ENCODE peak calls at places on chromosome 22, in six cellular contexts. W is IMR-90, H is GM23248, D is mesendoderm, L is HCT116, G is mammary epithelial cell. E is an unnamed sample.

GRCh38 chr22:28922540-28923244 is 39.3 kb downstream of the ZNRF3 start:
- DNase-seq in D (no peak), H (no peak), W (no peak), L (no peak), G (no peak), E (no peak)

GRCh38 chr22:23219787-23220484 is 39.6 kb downstream of the BCR start:
- DNase-seq in W (peak; percentile 61), H (peak; percentile 73), L (no peak), G (peak; percentile 52), D (peak; percentile 79), E (no peak)

GRCh38 chr22:17434856-17435255 is 65.6 kb downstream of the CECR2 start:
- DNase-seq in W (no peak), H (no peak), G (peak; percentile 21), L (no peak), D (no peak), E (no peak)

GRCh38 chr22:37848587-37849088 is 581 bp upstream of the EIF3L start:
- DNase-seq in G (peak; percentile 20), H (peak; percentile 76), L (peak; percentile 31), W (peak; percentile 16), D (peak; percentile 47), E (no peak)

GRCh38 chr22:26325641-26326040 is 103.4 kb upstream of the ASPHD2 start:
- DNase-seq in D (no peak), L (no peak), W (no peak), H (peak; percentile 62), G (no peak), E (no peak)

GRCh38 chr22:46852771-46853170 is 90.3 kb downstream of the TBC1D22A start:
- DNase-seq in L (no peak), W (no peak), G (no peak), D (no peak), H (no peak), E (no peak)

GRCh38 chr22:28442951-28443876 is 236.4 kb downstream of the TTC28 start:
- DNase-seq in L (no peak), D (peak; percentile 91), G (peak; percentile 44), H (peak; percentile 86), W (peak; percentile 76), E (no peak)

GRCh38 chr22:48630848-48631247 is 1196.8 kb downstream of the BRD1 start:
- DNase-seq in W (no peak), L (no peak), G (no peak), D (no peak), H (no peak), E (no peak)

DNA sequence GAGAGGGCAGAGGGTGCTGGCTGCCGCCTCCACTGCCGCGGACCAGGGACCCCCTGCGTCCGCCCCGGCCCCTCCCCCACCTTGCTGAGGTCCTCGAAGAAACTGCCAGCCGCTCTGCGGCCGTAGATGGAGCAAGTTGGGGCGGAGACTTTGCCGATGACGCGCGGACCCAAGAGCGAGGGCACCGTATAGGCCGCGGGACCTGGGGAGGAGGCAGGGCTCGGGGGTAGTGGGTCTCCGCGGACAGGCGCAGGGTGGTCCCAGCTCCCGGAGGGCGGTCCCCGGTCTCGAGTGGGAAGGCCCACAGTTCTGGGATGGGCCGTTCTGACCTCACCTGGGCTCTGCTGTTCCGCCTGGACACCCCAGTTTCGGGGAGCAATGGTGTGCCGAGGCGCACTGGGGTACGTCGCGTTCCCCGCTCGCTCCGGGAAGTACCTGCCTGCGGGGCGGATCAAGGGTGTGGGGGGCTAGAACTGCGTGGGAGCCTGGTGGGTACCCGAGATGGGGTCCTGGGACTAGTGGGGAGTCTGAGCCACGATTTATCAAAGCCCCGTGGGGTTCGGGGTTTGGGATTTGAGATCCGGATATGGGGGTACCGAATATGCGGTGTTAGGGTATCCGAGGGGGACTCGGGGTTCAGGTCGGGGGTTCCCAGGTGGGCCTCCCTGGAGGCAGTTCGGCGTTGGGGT is 1.2 kb upstream of the TYMP start:
- DNase-seq in W (peak; percentile 63), G (peak; percentile 56), D (peak; percentile 87), H (peak; percentile 94), L (peak; percentile 76), E (peak; percentile 77)
- H3K27me3 ChIP-seq in W (peaks cover 5% of the 10 kb centered on the region), G (no peaks in the 10 kb centered on the region), D (peaks cover 23% of the 10 kb centered on the region), H (no peaks in the 10 kb centered on the region), L (no peaks in the 10 kb centered on the region), E (peaks cover 9% of the 10 kb centered on the region)

GRCh38 chr22:20567371-20567847 is 60.0 kb downstream of the MED15 start:
- DNase-seq in G (peak; percentile 79), W (peak; percentile 66), L (no peak), D (no peak), H (peak; percentile 94), E (no peak)

GRCh38 chr22:20571078-20571503 is 63.7 kb downstream of the MED15 start:
- DNase-seq in H (no peak), G (no peak), W (no peak), L (no peak), D (no peak), E (no peak)

GRCh38 chr22:20568502-20569058 is 61.2 kb downstream of the MED15 start:
- DNase-seq in D (no peak), H (no peak), W (no peak), L (no peak), G (no peak), E (no peak)

GRCh38 chr22:20567993-20568417 is 60.6 kb downstream of the MED15 start:
- DNase-seq in D (peak; percentile 51), G (no peak), L (peak; percentile 23), H (peak; percentile 84), W (peak; percentile 59), E (no peak)

GRCh38 chr22:20569059-20570058 is 61.9 kb downstream of the MED15 start:
- DNase-seq in D (no peak), W (peak; percentile 99), L (peak; percentile 78), H (peak; percentile 99), G (peak; percentile 93), E (no peak)
- H3K9ac ChIP-seq in D (no peak overlapping the region), W (peak overlapping the region; percentile 18), L (peak overlapping the region; percentile 49), H (peak overlapping the region; percentile 82), G (peak overlapping the region; percentile 38), E (no peak overlapping the region)

DNA sequence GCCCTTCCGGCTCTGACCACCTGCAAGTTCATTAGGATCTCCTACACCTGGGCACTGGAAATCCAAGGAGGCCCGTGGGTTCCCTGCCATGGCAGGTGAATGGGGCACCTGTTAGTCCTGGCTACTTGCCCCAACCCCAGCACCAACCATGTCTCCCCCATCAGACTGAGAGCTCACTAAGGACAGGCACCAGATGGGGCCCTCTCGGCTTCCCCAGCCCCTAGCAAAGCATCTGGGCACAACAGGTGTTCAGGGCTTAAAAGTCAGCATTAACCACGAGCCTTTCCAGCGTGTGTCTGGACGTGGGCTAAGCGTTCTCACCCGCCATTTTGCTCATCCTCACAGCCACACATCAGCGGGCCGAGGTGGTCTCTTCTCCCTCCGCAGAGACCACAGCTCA is 2.2 kb downstream of the SULT4A1 start:
- DNase-seq in D (no peak), W (no peak), L (no peak), G (no peak), H (no peak), E (no peak)
- H3K27me3 ChIP-seq in D (no peaks in the 10 kb centered on the region), W (peaks cover 6% of the 10 kb centered on the region), L (peaks cover 13% of the 10 kb centered on the region), G (peaks cover 13% of the 10 kb centered on the region), H (peaks cover 47% of the 10 kb centered on the region), E (peaks cover 85% of the 10 kb centered on the region)

GRCh38 chr22:30809086-30809485 is 114.4 kb downstream of the OSBP2 start:
- DNase-seq in H (peak; percentile 32), G (peak; percentile 75), W (peak; percentile 70), L (no peak), D (no peak), E (no peak)
- H3K9ac ChIP-seq in H (no peak overlapping the region), G (no peak overlapping the region), W (no peak overlapping the region), L (no peak overlapping the region), D (no peak overlapping the region), E (no peak overlapping the region)

GRCh38 chr22:41951898-41952474 is at the start of gene SMIM45:
- DNase-seq in D (peak; percentile 79), G (no peak), W (no peak), H (no peak), L (no peak), E (no peak)
- H3K27me3 ChIP-seq in D (no peaks in the 10 kb centered on the region), G (no peaks in the 10 kb centered on the region), W (no peaks in the 10 kb centered on the region), H (no peaks in the 10 kb centered on the region), L (no peaks in the 10 kb centered on the region), E (no peaks in the 10 kb centered on the region)

GRCh38 chr22:38965614-38966378 is 8.4 kb downstream of the APOBEC3A start:
- DNase-seq in G (no peak), W (no peak), D (no peak), L (no peak), H (no peak), E (no peak)
- H3K9ac ChIP-seq in G (no peak overlapping the region), W (no peak overlapping the region), D (no peak overlapping the region), L (no peak overlapping the region), H (no peak overlapping the region), E (no peak overlapping the region)